ENCODE peak calls at places on chromosomes 7 and 10, in nine cellular contexts. One of them, this sample, is unnamed.
A peak's percentile ranks its signal among the peaks of the same experiment; 100 is the strongest.

GRCh38 chr7:134632937-134633540 is 13.6 kb upstream of the BPGM start:
- DNase-seq in fibroblast of lung: peak; percentile 42
- DNase-seq in HCT116: peak; percentile 51
- DNase-seq in mucosa of descending colon: no peak
- DNase-seq in colonic mucosa: no peak
- DNase-seq in IMR-90: peak; percentile 69
- DNase-seq in heart right ventricle: no peak
- DNase-seq in sigmoid colon: no peak
- DNase-seq in Peyer's patch: no peak
- DNase-seq in this sample: no peak

GRCh38 chr10:103147645-103148044 is 45.4 kb downstream of the NT5C2 start:
- DNase-seq in fibroblast of lung: no peak
- DNase-seq in HCT116: no peak
- DNase-seq in mucosa of descending colon: no peak
- DNase-seq in colonic mucosa: no peak
- DNase-seq in IMR-90: no peak
- DNase-seq in heart right ventricle: no peak
- DNase-seq in sigmoid colon: no peak
- DNase-seq in Peyer's patch: no peak
- DNase-seq in this sample: no peak

GRCh38 chr7:68488366-68489060 is 1109.8 kb upstream of the AUTS2 start:
- DNase-seq in fibroblast of lung: no peak
- DNase-seq in HCT116: no peak
- DNase-seq in mucosa of descending colon: no peak
- DNase-seq in colonic mucosa: no peak
- DNase-seq in IMR-90: no peak
- DNase-seq in heart right ventricle: no peak
- DNase-seq in sigmoid colon: no peak
- DNase-seq in Peyer's patch: no peak
- DNase-seq in this sample: no peak

GRCh38 chr10:35304649-35305048 is 31.7 kb upstream of the CCNY start:
- DNase-seq in fibroblast of lung: no peak
- DNase-seq in HCT116: no peak
- DNase-seq in mucosa of descending colon: no peak
- DNase-seq in colonic mucosa: no peak
- DNase-seq in IMR-90: no peak
- DNase-seq in heart right ventricle: no peak
- DNase-seq in sigmoid colon: no peak
- DNase-seq in Peyer's patch: no peak
- DNase-seq in this sample: no peak

GRCh38 chr10:62024026-62024701 is 122.7 kb downstream of the ARID5B start:
- DNase-seq in fibroblast of lung: no peak
- DNase-seq in HCT116: no peak
- DNase-seq in mucosa of descending colon: no peak
- DNase-seq in colonic mucosa: no peak
- DNase-seq in IMR-90: no peak
- DNase-seq in heart right ventricle: no peak
- DNase-seq in sigmoid colon: no peak
- DNase-seq in Peyer's patch: no peak
- DNase-seq in this sample: no peak

GRCh38 chr7:5796076-5796475 is 14.6 kb upstream of the RNF216 start:
- DNase-seq in fibroblast of lung: no peak
- DNase-seq in HCT116: no peak
- DNase-seq in mucosa of descending colon: no peak
- DNase-seq in colonic mucosa: no peak
- DNase-seq in IMR-90: no peak
- DNase-seq in heart right ventricle: no peak
- DNase-seq in sigmoid colon: no peak
- DNase-seq in Peyer's patch: no peak
- DNase-seq in this sample: no peak

GRCh38 chr7:158706710-158707590 is 2.3 kb upstream of the NCAPG2 start:
- DNase-seq in fibroblast of lung: no peak
- DNase-seq in HCT116: no peak
- DNase-seq in mucosa of descending colon: no peak
- DNase-seq in colonic mucosa: no peak
- DNase-seq in IMR-90: no peak
- DNase-seq in heart right ventricle: no peak
- DNase-seq in sigmoid colon: no peak
- DNase-seq in Peyer's patch: no peak
- DNase-seq in this sample: no peak

GRCh38 chr10:18145652-18146051 is 5.4 kb downstream of the CACNB2 start:
- DNase-seq in fibroblast of lung: peak; percentile 25
- DNase-seq in HCT116: no peak
- DNase-seq in mucosa of descending colon: no peak
- DNase-seq in colonic mucosa: no peak
- DNase-seq in IMR-90: peak; percentile 35
- DNase-seq in heart right ventricle: no peak
- DNase-seq in sigmoid colon: no peak
- DNase-seq in Peyer's patch: no peak
- DNase-seq in this sample: no peak

GRCh38 chr7:15720849-15721471 is 34.5 kb upstream of the MEOX2 start:
- DNase-seq in fibroblast of lung: peak; percentile 10
- DNase-seq in HCT116: peak; percentile 41
- DNase-seq in mucosa of descending colon: no peak
- DNase-seq in colonic mucosa: peak; percentile 43
- DNase-seq in IMR-90: peak; percentile 53
- DNase-seq in heart right ventricle: no peak
- DNase-seq in sigmoid colon: peak; percentile 66
- DNase-seq in Peyer's patch: no peak
- DNase-seq in this sample: no peak

GRCh38 chr7:34354906-34355305 is 303.1 kb upstream of the NPSR1 start:
- DNase-seq in fibroblast of lung: peak; percentile 91
- DNase-seq in HCT116: no peak
- DNase-seq in mucosa of descending colon: no peak
- DNase-seq in colonic mucosa: no peak
- DNase-seq in IMR-90: peak; percentile 20
- DNase-seq in heart right ventricle: no peak
- DNase-seq in sigmoid colon: no peak
- DNase-seq in Peyer's patch: no peak
- DNase-seq in this sample: no peak

GRCh38 chr10:48598243-48598935 is 6.5 kb downstream of the ARHGAP22 start:
- DNase-seq in fibroblast of lung: no peak
- DNase-seq in HCT116: no peak
- DNase-seq in mucosa of descending colon: peak; percentile 46
- DNase-seq in colonic mucosa: peak; percentile 36
- DNase-seq in IMR-90: no peak
- DNase-seq in heart right ventricle: no peak
- DNase-seq in sigmoid colon: no peak
- DNase-seq in Peyer's patch: peak; percentile 57
- DNase-seq in this sample: no peak

GRCh38 chr10:31467791-31468535 is 148.9 kb downstream of the ZEB1 start:
- DNase-seq in fibroblast of lung: peak; percentile 20
- DNase-seq in HCT116: peak; percentile 57
- DNase-seq in mucosa of descending colon: peak; percentile 21
- DNase-seq in colonic mucosa: no peak
- DNase-seq in IMR-90: no peak
- DNase-seq in heart right ventricle: no peak
- DNase-seq in sigmoid colon: no peak
- DNase-seq in Peyer's patch: peak; percentile 27
- DNase-seq in this sample: peak; percentile 36

GRCh38 chr7:158581440-158582088 is 6.1 kb downstream of the PTPRN2 start:
- DNase-seq in fibroblast of lung: no peak
- DNase-seq in HCT116: no peak
- DNase-seq in mucosa of descending colon: peak; percentile 52
- DNase-seq in colonic mucosa: peak; percentile 70
- DNase-seq in IMR-90: no peak
- DNase-seq in heart right ventricle: no peak
- DNase-seq in sigmoid colon: peak; percentile 5
- DNase-seq in Peyer's patch: no peak
- DNase-seq in this sample: no peak

GRCh38 chr7:151487246-151487645 is 32.4 kb downstream of the RHEB start:
- DNase-seq in fibroblast of lung: no peak
- DNase-seq in HCT116: no peak
- DNase-seq in mucosa of descending colon: no peak
- DNase-seq in colonic mucosa: no peak
- DNase-seq in IMR-90: peak; percentile 30
- DNase-seq in heart right ventricle: no peak
- DNase-seq in sigmoid colon: no peak
- DNase-seq in Peyer's patch: no peak
- DNase-seq in this sample: no peak

GRCh38 chr7:68244411-68244810 is 1247.8 kb downstream of the TYW1 start:
- DNase-seq in fibroblast of lung: no peak
- DNase-seq in HCT116: no peak
- DNase-seq in mucosa of descending colon: no peak
- DNase-seq in colonic mucosa: no peak
- DNase-seq in IMR-90: no peak
- DNase-seq in heart right ventricle: no peak
- DNase-seq in sigmoid colon: no peak
- DNase-seq in Peyer's patch: no peak
- DNase-seq in this sample: no peak

GRCh38 chr10:132107211-132107946 is 41.6 kb downstream of the JAKMIP3 start:
- DNase-seq in fibroblast of lung: no peak
- DNase-seq in HCT116: no peak
- DNase-seq in mucosa of descending colon: no peak
- DNase-seq in colonic mucosa: no peak
- DNase-seq in IMR-90: no peak
- DNase-seq in heart right ventricle: no peak
- DNase-seq in sigmoid colon: peak; percentile 41
- DNase-seq in Peyer's patch: peak; percentile 15
- DNase-seq in this sample: peak; percentile 30
- H3K4me1 ChIP-seq in fibroblast of lung: no peaks in the 10 kb centered on the region
- H3K4me1 ChIP-seq in HCT116: no peaks in the 10 kb centered on the region
- H3K4me1 ChIP-seq in mucosa of descending colon: no peaks in the 10 kb centered on the region
- H3K4me1 ChIP-seq in colonic mucosa: no peaks in the 10 kb centered on the region
- H3K4me1 ChIP-seq in IMR-90: no peaks in the 10 kb centered on the region
- H3K4me1 ChIP-seq in heart right ventricle: no peaks in the 10 kb centered on the region
- H3K4me1 ChIP-seq in sigmoid colon: no peaks in the 10 kb centered on the region
- H3K4me1 ChIP-seq in Peyer's patch: no peaks in the 10 kb centered on the region
- H3K4me1 ChIP-seq in this sample: no peaks in the 10 kb centered on the region

DNA sequence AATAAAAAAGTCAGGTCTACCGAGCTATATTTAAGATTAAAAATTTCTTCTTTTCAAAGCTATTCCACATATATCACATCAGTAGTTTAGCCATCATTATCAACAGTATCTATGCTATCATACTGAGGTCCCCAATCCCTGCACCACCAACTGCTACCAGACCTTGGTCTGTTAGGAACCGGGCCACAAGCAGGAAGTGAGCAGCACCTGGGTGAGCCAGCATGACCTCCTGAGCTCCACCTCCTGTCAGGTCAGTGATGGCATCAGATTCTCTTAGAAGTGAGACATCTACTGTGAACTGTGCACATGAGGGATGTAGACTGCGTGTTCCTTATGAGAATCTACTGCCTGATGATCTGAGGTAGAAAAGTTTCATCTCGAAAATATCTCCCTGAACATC is 632.1 kb upstream of the KCND2 start:
- DNase-seq in fibroblast of lung: no peak
- DNase-seq in HCT116: no peak
- DNase-seq in mucosa of descending colon: no peak
- DNase-seq in colonic mucosa: no peak
- DNase-seq in IMR-90: no peak
- DNase-seq in heart right ventricle: no peak
- DNase-seq in sigmoid colon: no peak
- DNase-seq in Peyer's patch: no peak
- DNase-seq in this sample: no peak
- H3K4me3 ChIP-seq in fibroblast of lung: no peak overlapping the region
- H3K4me3 ChIP-seq in HCT116: no peak overlapping the region
- H3K4me3 ChIP-seq in mucosa of descending colon: no peak overlapping the region
- H3K4me3 ChIP-seq in colonic mucosa: no peak overlapping the region
- H3K4me3 ChIP-seq in IMR-90: no peak overlapping the region
- H3K4me3 ChIP-seq in heart right ventricle: no peak overlapping the region
- H3K4me3 ChIP-seq in sigmoid colon: no peak overlapping the region
- H3K4me3 ChIP-seq in Peyer's patch: no peak overlapping the region
- H3K4me3 ChIP-seq in this sample: no peak overlapping the region

GRCh38 chr7:47627580-47628283 is 45.8 kb upstream of the TNS3 start:
- DNase-seq in fibroblast of lung: no peak
- DNase-seq in HCT116: no peak
- DNase-seq in mucosa of descending colon: no peak
- DNase-seq in colonic mucosa: no peak
- DNase-seq in IMR-90: no peak
- DNase-seq in heart right ventricle: no peak
- DNase-seq in sigmoid colon: no peak
- DNase-seq in Peyer's patch: no peak
- DNase-seq in this sample: no peak
- H3K4me1 ChIP-seq in fibroblast of lung: peaks cover 3% of the 10 kb centered on the region
- H3K4me1 ChIP-seq in HCT116: no peaks in the 10 kb centered on the region
- H3K4me1 ChIP-seq in mucosa of descending colon: no peaks in the 10 kb centered on the region
- H3K4me1 ChIP-seq in colonic mucosa: no peaks in the 10 kb centered on the region
- H3K4me1 ChIP-seq in IMR-90: peaks cover 2% of the 10 kb centered on the region
- H3K4me1 ChIP-seq in heart right ventricle: peaks cover 9% of the 10 kb centered on the region
- H3K4me1 ChIP-seq in sigmoid colon: peaks cover 19% of the 10 kb centered on the region
- H3K4me1 ChIP-seq in Peyer's patch: peaks cover 12% of the 10 kb centered on the region
- H3K4me1 ChIP-seq in this sample: no peaks in the 10 kb centered on the region

DNA sequence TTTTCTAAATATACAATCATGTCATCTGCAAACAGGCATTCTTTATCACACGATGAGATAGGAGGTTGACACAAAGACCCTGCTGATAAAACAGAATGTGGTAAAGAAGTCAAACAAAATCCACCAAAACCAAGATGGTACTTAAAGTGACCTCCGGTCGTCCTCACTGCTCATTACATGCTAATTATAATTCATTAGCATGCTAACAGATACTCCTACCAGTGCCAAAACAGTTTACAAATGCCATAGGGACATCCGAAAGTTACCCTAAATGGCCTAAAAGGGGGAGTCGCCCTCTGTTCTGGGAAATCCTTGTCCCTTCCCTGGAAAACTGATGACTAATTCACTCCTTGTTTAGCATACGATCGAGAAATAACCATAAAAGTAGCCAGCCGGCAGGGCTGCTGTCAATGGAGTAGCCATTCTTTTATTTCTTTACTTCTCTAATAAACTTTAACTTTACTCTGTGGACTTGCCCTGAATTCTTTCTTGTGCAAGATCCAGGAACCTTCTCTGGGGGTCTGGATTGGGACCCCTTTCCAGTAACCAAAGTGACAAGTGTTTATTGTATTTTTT is 126.6 kb downstream of the CCDC71L start:
- DNase-seq in fibroblast of lung: no peak
- DNase-seq in HCT116: no peak
- DNase-seq in mucosa of descending colon: no peak
- DNase-seq in colonic mucosa: no peak
- DNase-seq in IMR-90: no peak
- DNase-seq in heart right ventricle: no peak
- DNase-seq in sigmoid colon: no peak
- DNase-seq in Peyer's patch: no peak
- DNase-seq in this sample: no peak
- H3K4me3 ChIP-seq in fibroblast of lung: no peak overlapping the region
- H3K4me3 ChIP-seq in HCT116: no peak overlapping the region
- H3K4me3 ChIP-seq in mucosa of descending colon: no peak overlapping the region
- H3K4me3 ChIP-seq in colonic mucosa: no peak overlapping the region
- H3K4me3 ChIP-seq in IMR-90: no peak overlapping the region
- H3K4me3 ChIP-seq in heart right ventricle: no peak overlapping the region
- H3K4me3 ChIP-seq in sigmoid colon: no peak overlapping the region
- H3K4me3 ChIP-seq in Peyer's patch: no peak overlapping the region
- H3K4me3 ChIP-seq in this sample: no peak overlapping the region

GRCh38 chr10:93468532-93469213 is 13.5 kb downstream of the MYOF start:
- DNase-seq in fibroblast of lung: peak; percentile 96
- DNase-seq in HCT116: peak; percentile 89
- DNase-seq in mucosa of descending colon: no peak
- DNase-seq in colonic mucosa: no peak
- DNase-seq in IMR-90: peak; percentile 94
- DNase-seq in heart right ventricle: no peak
- DNase-seq in sigmoid colon: no peak
- DNase-seq in Peyer's patch: no peak
- DNase-seq in this sample: no peak
- H3K4me1 ChIP-seq in fibroblast of lung: peaks cover 76% of the 10 kb centered on the region
- H3K4me1 ChIP-seq in HCT116: peaks cover 87% of the 10 kb centered on the region
- H3K4me1 ChIP-seq in mucosa of descending colon: peaks cover 37% of the 10 kb centered on the region
- H3K4me1 ChIP-seq in colonic mucosa: peaks cover 7% of the 10 kb centered on the region
- H3K4me1 ChIP-seq in IMR-90: peaks cover 44% of the 10 kb centered on the region
- H3K4me1 ChIP-seq in heart right ventricle: peaks cover 21% of the 10 kb centered on the region
- H3K4me1 ChIP-seq in sigmoid colon: peaks cover 90% of the 10 kb centered on the region
- H3K4me1 ChIP-seq in Peyer's patch: peaks cover 47% of the 10 kb centered on the region
- H3K4me1 ChIP-seq in this sample: peaks cover 77% of the 10 kb centered on the region